ENCODE peak calls at places on chromosomes 7 and 10, in seven cellular contexts. Q is memory B cell; Y is NCI-H2171 treated with DMSO at 0.1 percent for 48 hours; Z is GM19239; G is stimulated activated CD4-positive, alpha-beta T cell treated with anti-CD3 and anti-CD28 coated beads, Interleukin-2, amount 100 ng/mL, for 48 hours; M is fibroblast of lung; E is amniotic stem cell. X is an unnamed sample.

GRCh38 chr10:77251297-77252013 is 386.2 kb downstream of the KCNMA1 start:
- DNase-seq in Q (peak), G (no peak), Y (no peak), E (no peak), Z (no peak), M (peak), X (no peak)

GRCh38 chr7:19098510-19098909 is 18.9 kb downstream of the TWIST1 start:
- DNase-seq in Z (no peak), E (no peak), G (no peak), Q (no peak), M (no peak), Y (no peak), X (no peak)

GRCh38 chr7:22445140-22445722 is 54.8 kb downstream of the STEAP1B start:
- DNase-seq in G (no peak), Z (no peak), Q (no peak), M (no peak), Y (peak), E (no peak), X (peak)

GRCh38 chr7:2792856-2793487 is 51.1 kb downstream of the GNA12 start:
- DNase-seq in G (no peak), Q (no peak), Z (no peak), M (no peak), E (no peak), Y (no peak), X (no peak)

GRCh38 chr7:815284-816216 is 16.7 kb upstream of the SUN1 start:
- DNase-seq in Q (no peak), G (peak), M (peak), Z (no peak), Y (peak), E (no peak), X (peak)

GRCh38 chr10:70518695-70519094 is 40.1 kb downstream of the PALD1 start:
- DNase-seq in Z (no peak), M (peak), Y (no peak), Q (no peak), E (peak), G (no peak), X (no peak)

GRCh38 chr10:79136227-79137005 is 67.7 kb downstream of the ZMIZ1 start:
- DNase-seq in Q (no peak), M (no peak), Y (no peak), Z (no peak), E (no peak), G (no peak), X (no peak)

GRCh38 chr10:24851595-24851994 is 100.8 kb downstream of the PRTFDC1 start:
- DNase-seq in Q (no peak), Y (no peak), E (no peak), Z (no peak), G (no peak), M (peak), X (no peak)

GRCh38 chr10:91887075-91887899 is 22.0 kb downstream of the FGFBP3 start:
- DNase-seq in Q (no peak), Z (no peak), G (no peak), Y (no peak), E (no peak), M (peak), X (peak)

GRCh38 chr7:147861058-147861716 is 729.4 kb upstream of the C7orf33 start:
- DNase-seq in Z (no peak), E (peak), M (no peak), Y (no peak), G (no peak), Q (no peak), X (peak)

GRCh38 chr7:70638381-70639128 is 493.4 kb upstream of the GALNT17 start:
- DNase-seq in Y (no peak), M (no peak), Z (no peak), E (no peak), Q (no peak), G (no peak), X (no peak)

GRCh38 chr7:46229409-46229808 is 308.3 kb upstream of the IGFBP3 start:
- DNase-seq in M (peak), Y (no peak), G (no peak), Q (no peak), Z (no peak), E (peak), X (no peak)

GRCh38 chr7:101436857-101437576 is 74.3 kb downstream of the COL26A1 start:
- DNase-seq in G (no peak), E (no peak), Y (no peak), M (no peak), Q (no peak), Z (no peak), X (peak)

GRCh38 chr10:72692897-72693598 is 1.1 kb downstream of the MCU start:
- DNase-seq in M (peak), E (no peak), Y (no peak), G (no peak), Z (no peak), Q (no peak), X (peak)

GRCh38 chr7:105204520-105204919 is 184.2 kb downstream of the SRPK2 start:
- DNase-seq in Q (no peak), E (no peak), Z (no peak), Y (no peak), G (no peak), M (no peak), X (no peak)

GRCh38 chr7:126689037-126689436 is 563.7 kb downstream of the GRM8 start:
- DNase-seq in Y (no peak), Z (no peak), G (no peak), Q (no peak), E (no peak), M (peak), X (no peak)

GRCh38 chr7:76155938-76156337 is 45.8 kb upstream of the SRRM3 start:
- DNase-seq in Z (no peak), G (no peak), Y (no peak), E (no peak), Q (no peak), M (peak), X (no peak)

GRCh38 chr7:79241288-79242055 is 212.0 kb downstream of the MAGI2 start:
- DNase-seq in Y (no peak), M (peak), E (no peak), G (no peak), Z (no peak), Q (no peak), X (no peak)

GRCh38 chr7:29479606-29480200 is 83.9 kb upstream of the PRR15 start:
- DNase-seq in M (no peak), Y (no peak), G (no peak), E (no peak), Q (no peak), Z (no peak), X (peak)